ENCODE peak calls at places on chromosomes 13 and 19, in nine cellular contexts. D, V, J, H, I, F, B, U and O are unnamed samples. For H3K4me1, the result is how much of the 10 kb centered on the place peaks cover.

GRCh38 chr19:9313756-9314155 is 4.1 kb upstream of the ZNF699 start:
- DNase-seq in D (no peak), V (no peak), J (no peak), H (no peak), I (no peak), F (no peak), B (no peak), U (no peak), O (no peak)

GRCh38 chr13:28494861-28495585 is at the start of gene FLT1:
- DNase-seq in D (no peak), V (no peak), J (peak), H (peak), I (peak), F (peak), B (peak), U (no peak), O (peak)

GRCh38 chr13:50424993-50425392 is 409.7 kb downstream of the KCNRG start:
- DNase-seq in D (no peak), V (no peak), J (no peak), H (no peak), I (no peak), F (no peak), B (no peak), U (no peak), O (no peak)

GRCh38 chr19:13906525-13906904 is 514 bp downstream of the CC2D1A start:
- DNase-seq in D (peak), V (no peak), J (no peak), H (peak), I (no peak), F (no peak), B (no peak), U (no peak), O (no peak)

GRCh38 chr19:16737909-16738308 is 18.3 kb downstream of the NWD1 start:
- DNase-seq in D (no peak), V (no peak), J (peak), H (peak), I (no peak), F (no peak), B (no peak), U (no peak), O (no peak)

GRCh38 chr13:108342369-108343289 is 73.1 kb downstream of the TNFSF13B start:
- DNase-seq in D (no peak), V (no peak), J (no peak), H (no peak), I (peak), F (no peak), B (no peak), U (no peak), O (peak)

GRCh38 chr19:8610041-8610927 is at the start of gene ADAMTS10:
- DNase-seq in D (no peak), V (no peak), J (peak), H (peak), I (peak), F (peak), B (peak), U (no peak), O (peak)

GRCh38 chr13:77386880-77387606 is 60.1 kb upstream of the MYCBP2 start:
- DNase-seq in D (no peak), V (peak), J (no peak), H (no peak), I (no peak), F (no peak), B (no peak), U (no peak), O (peak)

GRCh38 chr13:46170687-46171086 is 11.3 kb downstream of the LCP1 start:
- DNase-seq in D (no peak), V (no peak), J (no peak), H (no peak), I (no peak), F (no peak), B (no peak), U (no peak), O (peak)

GRCh38 chr19:30092721-30093569 is 150.9 kb downstream of the URI1 start:
- DNase-seq in D (peak), V (no peak), J (no peak), H (peak), I (no peak), F (no peak), B (no peak), U (no peak), O (no peak)

GRCh38 chr19:5953680-5954213 is 24.2 kb downstream of the RANBP3 start:
- DNase-seq in D (no peak), V (no peak), J (no peak), H (no peak), I (no peak), F (no peak), B (no peak), U (no peak), O (no peak)

GRCh38 chr13:40103864-40104263 is 448.4 kb downstream of the COG6 start:
- DNase-seq in D (no peak), V (no peak), J (no peak), H (no peak), I (no peak), F (no peak), B (no peak), U (no peak), O (no peak)

GRCh38 chr19:28468701-28469459 is 744.1 kb downstream of the UQCRFS1 start:
- DNase-seq in D (peak), V (no peak), J (no peak), H (peak), I (peak), F (no peak), B (no peak), U (no peak), O (no peak)

GRCh38 chr19:50908311-50908710 is 2.9 kb downstream of the KLK4 start:
- DNase-seq in D (no peak), V (no peak), J (no peak), H (no peak), I (no peak), F (no peak), B (no peak), U (no peak), O (no peak)

GRCh38 chr13:19864018-19864338 is 529 bp upstream of the ZMYM5 start:
- DNase-seq in D (peak), V (peak), J (peak), H (peak), I (no peak), F (peak), B (peak), U (no peak), O (peak)

GRCh38 chr13:50990540-50991506 is 81.2 kb downstream of the RNASEH2B start:
- DNase-seq in D (no peak), V (peak), J (peak), H (no peak), I (peak), F (peak), B (no peak), U (no peak), O (peak)

GRCh38 chr19:19417618-19418270 is 12.3 kb downstream of the GATAD2A start:
- DNase-seq in D (no peak), V (no peak), J (no peak), H (no peak), I (no peak), F (no peak), B (no peak), U (no peak), O (no peak)

GRCh38 chr13:97460004-97460756 is 26.2 kb downstream of the RAP2A start:
- DNase-seq in D (no peak), V (no peak), J (no peak), H (no peak), I (no peak), F (no peak), B (no peak), U (no peak), O (peak)

GRCh38 chr19:8391274-8392016 is 1.3 kb downstream of the RAB11B start:
- DNase-seq in D (no peak), V (no peak), J (no peak), H (no peak), I (no peak), F (no peak), B (no peak), U (no peak), O (no peak)

GRCh38 chr13:30832845-30833332 is 73.2 kb upstream of the MEDAG start:
- DNase-seq in D (peak), V (no peak), J (peak), H (peak), I (peak), F (peak), B (peak), U (peak), O (peak)

GRCh38 chr13:30830638-30830965 is 75.5 kb upstream of the MEDAG start:
- DNase-seq in D (no peak), V (no peak), J (no peak), H (no peak), I (no peak), F (no peak), B (no peak), U (no peak), O (no peak)

GRCh38 chr13:30831515-30831914 is 74.6 kb upstream of the MEDAG start:
- DNase-seq in D (no peak), V (no peak), J (no peak), H (peak), I (no peak), F (no peak), B (no peak), U (no peak), O (no peak)

GRCh38 chr13:30829788-30830637 is 76.1 kb upstream of the MEDAG start:
- DNase-seq in D (no peak), V (no peak), J (no peak), H (no peak), I (no peak), F (no peak), B (no peak), U (no peak), O (no peak)

GRCh38 chr13:30832377-30832776 is 73.7 kb upstream of the MEDAG start:
- DNase-seq in D (no peak), V (no peak), J (no peak), H (peak), I (no peak), F (no peak), B (no peak), U (no peak), O (no peak)
- H3K4me1 ChIP-seq in D (under half), V (under half), J (under half), H (under half), I (under half), F (under half), B (under half), U (under half), O (under half)

GRCh38 chr13:113084943-113085540 is 20.5 kb upstream of the F7 start:
- DNase-seq in D (no peak), V (no peak), J (no peak), H (no peak), I (no peak), F (no peak), B (peak), U (no peak), O (no peak)
- H3K27ac ChIP-seq in D (no peak), V (no peak), J (no peak), H (no peak), I (no peak), F (no peak), B (no peak), U (no peak), O (no peak)

GRCh38 chr13:113390874-113391497 is 27.1 kb upstream of the GRTP1 start:
- DNase-seq in D (no peak), V (no peak), J (no peak), H (no peak), I (no peak), F (no peak), B (no peak), U (no peak), O (no peak)
- TF ChIP-seq CTCF in D (no peak), V (no peak), J (no peak), H (no peak), I (peak), F (no peak), B (no peak), U (no peak), O (no peak)

GRCh38 chr19:38020331-38020730 is 113.3 kb downstream of the SIPA1L3 start:
- DNase-seq in D (no peak), V (no peak), J (no peak), H (no peak), I (no peak), F (no peak), B (no peak), U (no peak), O (no peak)
- H3K4me1 ChIP-seq in D (under half), V (under half), J (under half), H (under half), I (under half), F (under half), B (under half), U (under half), O (under half)

GRCh38 chr13:41608779-41609178 is 151.4 kb downstream of the RGCC start:
- DNase-seq in D (no peak), V (no peak), J (no peak), H (no peak), I (no peak), F (no peak), B (no peak), U (no peak), O (no peak)

GRCh38 chr13:41608111-41608510 is 150.8 kb downstream of the RGCC start:
- DNase-seq in D (no peak), V (no peak), J (no peak), H (no peak), I (no peak), F (no peak), B (no peak), U (no peak), O (no peak)

GRCh38 chr13:41610426-41610825 is 153.1 kb downstream of the RGCC start:
- DNase-seq in D (no peak), V (peak), J (no peak), H (no peak), I (no peak), F (peak), B (peak), U (peak), O (peak)

GRCh38 chr13:41611385-41611784 is 154.0 kb downstream of the RGCC start:
- DNase-seq in D (no peak), V (no peak), J (no peak), H (no peak), I (no peak), F (no peak), B (no peak), U (no peak), O (no peak)

GRCh38 chr13:41609828-41610227 is 152.5 kb downstream of the RGCC start:
- DNase-seq in D (no peak), V (no peak), J (no peak), H (no peak), I (no peak), F (no peak), B (no peak), U (no peak), O (no peak)
- H3K27ac ChIP-seq in D (no peak), V (peak), J (no peak), H (no peak), I (no peak), F (peak), B (peak), U (peak), O (no peak)

DNA sequence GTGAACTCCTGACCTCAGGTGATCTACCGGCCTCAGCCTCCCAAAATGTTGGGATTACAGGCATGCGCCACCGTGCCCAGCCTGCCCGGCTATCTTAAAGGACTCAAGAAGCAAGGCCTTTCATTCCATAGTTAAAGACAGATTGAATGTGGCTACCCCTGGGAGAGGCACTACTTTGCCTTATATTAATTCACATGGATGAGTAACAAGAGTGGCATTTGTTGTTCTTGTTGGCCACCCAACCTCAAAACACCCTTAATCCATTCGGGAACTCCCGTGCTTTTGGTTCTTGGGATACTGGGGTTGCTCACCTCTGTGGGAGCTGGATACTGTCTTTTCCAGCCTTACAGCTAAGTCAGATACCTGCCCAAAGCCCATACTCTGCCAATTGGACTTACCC is 34.4 kb upstream of the ABCC4 start:
- DNase-seq in D (no peak), V (no peak), J (no peak), H (no peak), I (no peak), F (no peak), B (no peak), U (no peak), O (no peak)
- TF ChIP-seq CTCF in D (no peak), V (no peak), J (no peak), H (no peak), I (no peak), F (no peak), B (no peak), U (no peak), O (no peak)

GRCh38 chr13:98493035-98493401 is 83.9 kb downstream of the STK24 start:
- DNase-seq in D (no peak), V (no peak), J (no peak), H (no peak), I (no peak), F (no peak), B (no peak), U (no peak), O (no peak)
- H3K4me1 ChIP-seq in D (half or more), V (half or more), J (under half), H (under half), I (half or more), F (half or more), B (half or more), U (under half), O (under half)

DNA sequence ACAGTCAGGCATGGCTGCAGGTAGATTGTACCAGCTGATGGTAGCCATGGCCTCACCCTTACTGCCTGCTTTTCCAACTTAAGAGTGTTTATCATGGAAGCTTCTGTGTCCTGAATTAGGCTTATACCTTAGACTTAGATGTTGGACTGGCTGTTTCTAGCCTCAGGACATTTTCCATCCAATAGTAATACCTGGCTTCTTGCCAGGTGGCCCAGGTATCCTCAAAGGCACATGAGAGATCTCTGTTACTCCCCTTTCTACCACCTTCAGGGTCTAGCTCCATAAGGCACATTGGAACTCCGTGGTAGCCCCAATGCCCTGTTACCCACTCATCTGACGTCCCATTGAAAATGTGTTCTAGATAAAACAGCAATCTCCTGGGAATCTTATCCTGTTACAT is 407.5 kb downstream of the SPRY2 start:
- DNase-seq in D (no peak), V (no peak), J (no peak), H (no peak), I (no peak), F (no peak), B (no peak), U (no peak), O (no peak)
- H3K27ac ChIP-seq in D (no peak), V (no peak), J (no peak), H (no peak), I (no peak), F (no peak), B (no peak), U (no peak), O (no peak)

DNA sequence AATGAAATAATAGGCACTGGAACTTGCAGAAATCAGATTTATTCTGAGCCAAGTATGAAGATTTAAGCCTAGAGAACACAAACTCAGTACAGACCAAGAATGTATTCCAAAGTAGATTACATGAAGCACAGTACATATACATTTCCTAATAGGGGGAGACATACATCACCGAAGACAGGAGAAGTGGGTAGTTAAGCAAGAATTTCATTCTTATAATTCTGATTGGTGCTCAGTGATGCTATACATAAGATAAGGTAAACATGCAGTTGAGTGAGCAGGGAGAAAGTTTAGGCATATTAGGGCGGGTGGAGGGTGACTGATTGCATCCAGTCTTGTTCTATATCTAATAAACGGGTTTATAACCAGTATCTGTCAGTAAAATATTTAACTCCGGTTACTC is 2218.7 kb downstream of the PCDH9 start:
- DNase-seq in D (no peak), V (no peak), J (no peak), H (no peak), I (no peak), F (no peak), B (no peak), U (no peak), O (peak)
- TF ChIP-seq CTCF in D (no peak), V (no peak), J (no peak), H (no peak), I (peak), F (no peak), B (no peak), U (no peak), O (no peak)

GRCh38 chr19:33927789-33928457 is 131.3 kb downstream of the KCTD15 start:
- DNase-seq in D (no peak), V (no peak), J (no peak), H (no peak), I (no peak), F (no peak), B (no peak), U (no peak), O (no peak)
- H3K4me1 ChIP-seq in D (under half), V (under half), J (under half), H (under half), I (under half), F (under half), B (under half), U (under half), O (under half)